ENCODE peak calls at places on chromosomes 7 and 10, in eight cellular contexts. One of them, this sample, is unnamed.

GRCh38 chr10:103659674-103660363 is 166.3 kb downstream of the NEURL1 start:
- DNase-seq in upper lobe of left lung: no peak
- DNase-seq in heart right ventricle: peak
- DNase-seq in body of pancreas: peak
- DNase-seq in CD8-positive, alpha-beta T cell: peak
- DNase-seq in fibroblast of lung: peak
- DNase-seq in aorta: peak
- DNase-seq in cardiac muscle cell: peak
- DNase-seq in this sample: no peak

GRCh38 chr7:152122540-152122939 is 97.1 kb downstream of the GALNT11 start:
- DNase-seq in upper lobe of left lung: no peak
- DNase-seq in heart right ventricle: no peak
- DNase-seq in body of pancreas: no peak
- DNase-seq in CD8-positive, alpha-beta T cell: no peak
- DNase-seq in fibroblast of lung: no peak
- DNase-seq in aorta: no peak
- DNase-seq in cardiac muscle cell: no peak
- DNase-seq in this sample: no peak

GRCh38 chr10:31100662-31101061 is 69.0 kb upstream of the ZNF438 start:
- DNase-seq in upper lobe of left lung: no peak
- DNase-seq in heart right ventricle: no peak
- DNase-seq in body of pancreas: no peak
- DNase-seq in CD8-positive, alpha-beta T cell: no peak
- DNase-seq in fibroblast of lung: no peak
- DNase-seq in aorta: no peak
- DNase-seq in cardiac muscle cell: no peak
- DNase-seq in this sample: no peak

GRCh38 chr7:137928626-137929025 is 73.3 kb downstream of the CREB3L2 start:
- DNase-seq in upper lobe of left lung: no peak
- DNase-seq in heart right ventricle: no peak
- DNase-seq in body of pancreas: no peak
- DNase-seq in CD8-positive, alpha-beta T cell: no peak
- DNase-seq in fibroblast of lung: peak
- DNase-seq in aorta: no peak
- DNase-seq in cardiac muscle cell: no peak
- DNase-seq in this sample: no peak

GRCh38 chr10:11178606-11179221 is 161.0 kb downstream of the CELF2 start:
- DNase-seq in upper lobe of left lung: no peak
- DNase-seq in heart right ventricle: peak
- DNase-seq in body of pancreas: peak
- DNase-seq in CD8-positive, alpha-beta T cell: peak
- DNase-seq in fibroblast of lung: peak
- DNase-seq in aorta: peak
- DNase-seq in cardiac muscle cell: peak
- DNase-seq in this sample: peak

GRCh38 chr7:619356-619840 is 99.8 kb upstream of the PDGFA start:
- DNase-seq in upper lobe of left lung: no peak
- DNase-seq in heart right ventricle: no peak
- DNase-seq in body of pancreas: no peak
- DNase-seq in CD8-positive, alpha-beta T cell: no peak
- DNase-seq in fibroblast of lung: no peak
- DNase-seq in aorta: peak
- DNase-seq in cardiac muscle cell: no peak
- DNase-seq in this sample: no peak

GRCh38 chr7:2529161-2530075 is 9.8 kb downstream of the LFNG start:
- DNase-seq in upper lobe of left lung: peak
- DNase-seq in heart right ventricle: peak
- DNase-seq in body of pancreas: peak
- DNase-seq in CD8-positive, alpha-beta T cell: peak
- DNase-seq in fibroblast of lung: peak
- DNase-seq in aorta: peak
- DNase-seq in cardiac muscle cell: peak
- DNase-seq in this sample: no peak

GRCh38 chr10:91381562-91381923 is 28.6 kb upstream of the HECTD2 start:
- DNase-seq in upper lobe of left lung: no peak
- DNase-seq in heart right ventricle: peak
- DNase-seq in body of pancreas: no peak
- DNase-seq in CD8-positive, alpha-beta T cell: no peak
- DNase-seq in fibroblast of lung: peak
- DNase-seq in aorta: no peak
- DNase-seq in cardiac muscle cell: peak
- DNase-seq in this sample: peak

GRCh38 chr10:78805176-78805575 is 263.6 kb upstream of the ZMIZ1 start:
- DNase-seq in upper lobe of left lung: peak
- DNase-seq in heart right ventricle: peak
- DNase-seq in body of pancreas: peak
- DNase-seq in CD8-positive, alpha-beta T cell: no peak
- DNase-seq in fibroblast of lung: peak
- DNase-seq in aorta: peak
- DNase-seq in cardiac muscle cell: peak
- DNase-seq in this sample: no peak

DNA sequence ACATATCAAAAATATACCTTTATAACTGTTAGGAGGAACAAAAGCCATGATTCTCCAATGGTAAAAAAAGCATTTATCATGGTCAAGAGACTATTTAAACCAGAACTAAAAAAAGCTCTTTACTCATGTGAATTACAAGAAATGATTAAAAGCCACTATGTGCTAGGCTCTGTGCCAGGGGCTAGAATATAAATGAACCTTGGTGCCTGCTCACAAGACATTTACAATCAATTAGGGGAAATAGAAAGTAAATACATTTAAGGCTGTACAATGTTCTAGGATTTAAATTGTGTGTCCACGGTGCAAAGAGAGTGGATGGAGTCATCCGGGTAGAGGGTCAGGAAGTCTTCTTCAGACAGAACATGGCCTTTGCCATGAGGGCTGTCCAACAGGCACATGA is 320.0 kb downstream of the ELMO1 start:
- DNase-seq in upper lobe of left lung: no peak
- DNase-seq in heart right ventricle: peak
- DNase-seq in body of pancreas: peak
- DNase-seq in CD8-positive, alpha-beta T cell: no peak
- DNase-seq in fibroblast of lung: peak
- DNase-seq in aorta: no peak
- DNase-seq in cardiac muscle cell: peak
- DNase-seq in this sample: no peak
- H3K27ac ChIP-seq in upper lobe of left lung: no peak
- H3K27ac ChIP-seq in heart right ventricle: no peak
- H3K27ac ChIP-seq in body of pancreas: no peak
- H3K27ac ChIP-seq in CD8-positive, alpha-beta T cell: no peak
- H3K27ac ChIP-seq in fibroblast of lung: no peak
- H3K27ac ChIP-seq in aorta: no peak
- H3K27ac ChIP-seq in cardiac muscle cell: no peak
- H3K27ac ChIP-seq in this sample: no peak

GRCh38 chr7:28052933-28053332 is 127.7 kb downstream of the JAZF1 start:
- DNase-seq in upper lobe of left lung: no peak
- DNase-seq in heart right ventricle: no peak
- DNase-seq in body of pancreas: no peak
- DNase-seq in CD8-positive, alpha-beta T cell: no peak
- DNase-seq in fibroblast of lung: peak
- DNase-seq in aorta: no peak
- DNase-seq in cardiac muscle cell: peak
- DNase-seq in this sample: no peak
- H3K27ac ChIP-seq in upper lobe of left lung: no peak
- H3K27ac ChIP-seq in heart right ventricle: no peak
- H3K27ac ChIP-seq in body of pancreas: no peak
- H3K27ac ChIP-seq in CD8-positive, alpha-beta T cell: no peak
- H3K27ac ChIP-seq in fibroblast of lung: peak
- H3K27ac ChIP-seq in aorta: no peak
- H3K27ac ChIP-seq in cardiac muscle cell: no peak
- H3K27ac ChIP-seq in this sample: no peak

GRCh38 chr7:43112941-43113621 is 634 bp downstream of the HECW1 start:
- DNase-seq in upper lobe of left lung: peak
- DNase-seq in heart right ventricle: no peak
- DNase-seq in body of pancreas: no peak
- DNase-seq in CD8-positive, alpha-beta T cell: no peak
- DNase-seq in fibroblast of lung: peak
- DNase-seq in aorta: no peak
- DNase-seq in cardiac muscle cell: peak
- DNase-seq in this sample: no peak

GRCh38 chr7:43112088-43112940 is at the start of gene HECW1:
- DNase-seq in upper lobe of left lung: peak
- DNase-seq in heart right ventricle: no peak
- DNase-seq in body of pancreas: no peak
- DNase-seq in CD8-positive, alpha-beta T cell: no peak
- DNase-seq in fibroblast of lung: no peak
- DNase-seq in aorta: no peak
- DNase-seq in cardiac muscle cell: no peak
- DNase-seq in this sample: peak

GRCh38 chr7:43113622-43114450 is 1.4 kb downstream of the HECW1 start:
- DNase-seq in upper lobe of left lung: peak
- DNase-seq in heart right ventricle: no peak
- DNase-seq in body of pancreas: no peak
- DNase-seq in CD8-positive, alpha-beta T cell: no peak
- DNase-seq in fibroblast of lung: no peak
- DNase-seq in aorta: no peak
- DNase-seq in cardiac muscle cell: no peak
- DNase-seq in this sample: no peak

GRCh38 chr7:43116451-43116850 is 4.0 kb downstream of the HECW1 start:
- DNase-seq in upper lobe of left lung: no peak
- DNase-seq in heart right ventricle: no peak
- DNase-seq in body of pancreas: no peak
- DNase-seq in CD8-positive, alpha-beta T cell: no peak
- DNase-seq in fibroblast of lung: no peak
- DNase-seq in aorta: no peak
- DNase-seq in cardiac muscle cell: no peak
- DNase-seq in this sample: no peak

GRCh38 chr7:43114451-43114765 is 2.0 kb downstream of the HECW1 start:
- DNase-seq in upper lobe of left lung: no peak
- DNase-seq in heart right ventricle: no peak
- DNase-seq in body of pancreas: no peak
- DNase-seq in CD8-positive, alpha-beta T cell: no peak
- DNase-seq in fibroblast of lung: no peak
- DNase-seq in aorta: no peak
- DNase-seq in cardiac muscle cell: no peak
- DNase-seq in this sample: no peak
- H3K27ac ChIP-seq in upper lobe of left lung: no peak
- H3K27ac ChIP-seq in heart right ventricle: no peak
- H3K27ac ChIP-seq in body of pancreas: no peak
- H3K27ac ChIP-seq in CD8-positive, alpha-beta T cell: no peak
- H3K27ac ChIP-seq in fibroblast of lung: no peak
- H3K27ac ChIP-seq in aorta: no peak
- H3K27ac ChIP-seq in cardiac muscle cell: no peak
- H3K27ac ChIP-seq in this sample: no peak

DNA sequence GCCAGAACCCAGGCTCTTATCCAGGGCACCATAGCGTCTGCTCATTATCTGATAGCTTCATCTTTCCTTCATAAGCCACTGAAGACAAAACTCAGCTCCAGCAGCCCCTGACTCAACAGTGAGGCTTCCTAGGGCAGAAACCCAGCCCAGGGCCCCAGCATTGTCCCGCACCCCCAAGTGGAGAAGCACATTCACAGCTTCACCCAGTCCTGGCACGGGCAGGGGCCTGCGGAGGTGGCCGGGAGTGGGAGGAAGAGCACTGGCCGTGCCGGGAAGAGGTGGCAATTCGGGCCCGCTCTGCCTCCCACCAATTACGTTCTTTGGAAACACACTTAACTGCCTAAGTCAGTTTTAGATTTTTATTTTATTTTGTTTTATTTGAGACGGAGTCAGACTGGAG is 10.3 kb upstream of the CALML5 start:
- DNase-seq in upper lobe of left lung: no peak
- DNase-seq in heart right ventricle: no peak
- DNase-seq in body of pancreas: no peak
- DNase-seq in CD8-positive, alpha-beta T cell: no peak
- DNase-seq in fibroblast of lung: no peak
- DNase-seq in aorta: no peak
- DNase-seq in cardiac muscle cell: no peak
- DNase-seq in this sample: no peak
- H3K27ac ChIP-seq in upper lobe of left lung: no peak
- H3K27ac ChIP-seq in heart right ventricle: no peak
- H3K27ac ChIP-seq in body of pancreas: no peak
- H3K27ac ChIP-seq in CD8-positive, alpha-beta T cell: no peak
- H3K27ac ChIP-seq in fibroblast of lung: no peak
- H3K27ac ChIP-seq in aorta: no peak
- H3K27ac ChIP-seq in cardiac muscle cell: no peak
- H3K27ac ChIP-seq in this sample: no peak

DNA sequence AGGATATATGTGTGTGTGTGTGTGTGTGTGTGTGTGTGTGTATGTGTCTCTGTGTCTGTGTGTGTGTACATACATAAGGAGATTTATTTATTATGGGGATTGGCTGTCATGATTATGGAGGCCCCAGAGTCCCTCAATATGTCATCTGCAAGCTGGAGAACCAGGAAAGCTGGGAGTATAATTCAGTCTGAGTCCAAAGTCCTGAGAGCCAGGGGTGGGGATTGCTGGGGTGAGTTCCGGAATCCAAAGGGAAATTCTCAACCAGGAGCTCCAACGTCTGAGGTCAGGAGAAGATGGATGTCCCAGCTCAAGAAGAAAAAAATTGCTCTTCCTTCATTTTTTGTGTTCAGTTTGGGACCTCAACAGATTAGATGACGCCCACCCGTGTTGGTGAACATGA is 50.6 kb upstream of the PLPP4 start:
- DNase-seq in upper lobe of left lung: no peak
- DNase-seq in heart right ventricle: no peak
- DNase-seq in body of pancreas: no peak
- DNase-seq in CD8-positive, alpha-beta T cell: no peak
- DNase-seq in fibroblast of lung: no peak
- DNase-seq in aorta: no peak
- DNase-seq in cardiac muscle cell: no peak
- DNase-seq in this sample: no peak
- H3K27ac ChIP-seq in upper lobe of left lung: no peak
- H3K27ac ChIP-seq in heart right ventricle: no peak
- H3K27ac ChIP-seq in body of pancreas: no peak
- H3K27ac ChIP-seq in CD8-positive, alpha-beta T cell: no peak
- H3K27ac ChIP-seq in fibroblast of lung: no peak
- H3K27ac ChIP-seq in aorta: no peak
- H3K27ac ChIP-seq in cardiac muscle cell: no peak
- H3K27ac ChIP-seq in this sample: no peak